ENCODE peak calls at places on chromosome 18, in six cellular contexts. C is cardiac muscle cell, D is IMR-90, X is fibroblast of lung, V is body of pancreas, O is tibial artery. K is an unnamed sample. For H3K9me3, the result is how much of the 10 kb centered on the place peaks cover.

GRCh38 chr18:57776354-57776753 is 26.8 kb downstream of the ATP8B1 start:
- DNase-seq in C (no peak), D (no peak), X (no peak), V (no peak), O (no peak), K (no peak)

GRCh38 chr18:61948196-61948800 is 55.5 kb upstream of the RNF152 start:
- DNase-seq in C (peak), D (peak), X (peak), V (no peak), O (no peak), K (no peak)

GRCh38 chr18:76722224-76723061 is 99.9 kb upstream of the ZNF236 start:
- DNase-seq in C (no peak), D (no peak), X (no peak), V (no peak), O (peak), K (no peak)

GRCh38 chr18:57728941-57729511 is 74.1 kb downstream of the ATP8B1 start:
- DNase-seq in C (no peak), D (peak), X (no peak), V (no peak), O (no peak), K (no peak)

GRCh38 chr18:22344908-22345670 is 72.6 kb downstream of the CTAGE1 start:
- DNase-seq in C (no peak), D (no peak), X (peak), V (no peak), O (no peak), K (no peak)

GRCh38 chr18:26579941-26580618 is 31.7 kb upstream of the KCTD1 start:
- DNase-seq in C (no peak), D (no peak), X (peak), V (peak), O (no peak), K (no peak)

GRCh38 chr18:61908661-61909060 is 15.9 kb upstream of the RNF152 start:
- DNase-seq in C (no peak), D (no peak), X (no peak), V (no peak), O (no peak), K (no peak)

GRCh38 chr18:77622009-77622692 is 372.5 kb downstream of the GALR1 start:
- DNase-seq in C (no peak), D (no peak), X (no peak), V (no peak), O (no peak), K (no peak)

GRCh38 chr18:46650681-46651080 is 6.3 kb downstream of the LOXHD1 start:
- DNase-seq in C (no peak), D (no peak), X (no peak), V (peak), O (peak), K (no peak)

GRCh38 chr18:45837283-45838070 is 12.0 kb downstream of the SIGLEC15 start:
- DNase-seq in C (peak), D (no peak), X (peak), V (peak), O (no peak), K (peak)

GRCh38 chr18:57241869-57242268 is 95.0 kb downstream of the BOD1L2 start:
- DNase-seq in C (no peak), D (no peak), X (no peak), V (no peak), O (no peak), K (no peak)

GRCh38 chr18:13725566-13726227 is 661 bp downstream of the FAM210A start:
- DNase-seq in C (no peak), D (peak), X (peak), V (peak), O (no peak), K (no peak)

GRCh38 chr18:48529796-48530195 is 9.0 kb upstream of the CTIF start:
- DNase-seq in C (no peak), D (peak), X (peak), V (no peak), O (no peak), K (no peak)

GRCh38 chr18:50111398-50111797 is 83.5 kb downstream of the MYO5B start:
- DNase-seq in C (no peak), D (no peak), X (no peak), V (no peak), O (no peak), K (peak)

GRCh38 chr18:77067315-77068061 is 65.1 kb downstream of the MBP start:
- DNase-seq in C (no peak), D (peak), X (peak), V (peak), O (peak), K (no peak)

GRCh38 chr18:32934201-32934600 is 161.4 kb upstream of the KLHL14 start:
- DNase-seq in C (no peak), D (no peak), X (no peak), V (no peak), O (no peak), K (no peak)

GRCh38 chr18:69401475-69402218 is 959 bp downstream of the DOK6 start:
- DNase-seq in C (peak), D (peak), X (peak), V (no peak), O (no peak), K (no peak)

GRCh38 chr18:48547456-48548403 is 8.9 kb downstream of the CTIF start:
- DNase-seq in C (no peak), D (peak), X (peak), V (no peak), O (peak), K (peak)

GRCh38 chr18:57579928-57580327 is 6.6 kb downstream of the FECH start:
- DNase-seq in C (no peak), D (no peak), X (no peak), V (no peak), O (no peak), K (no peak)

GRCh38 chr18:37546023-37546537 is 19.5 kb downstream of the CELF4 start:
- DNase-seq in C (no peak), D (no peak), X (no peak), V (no peak), O (no peak), K (no peak)

DNA sequence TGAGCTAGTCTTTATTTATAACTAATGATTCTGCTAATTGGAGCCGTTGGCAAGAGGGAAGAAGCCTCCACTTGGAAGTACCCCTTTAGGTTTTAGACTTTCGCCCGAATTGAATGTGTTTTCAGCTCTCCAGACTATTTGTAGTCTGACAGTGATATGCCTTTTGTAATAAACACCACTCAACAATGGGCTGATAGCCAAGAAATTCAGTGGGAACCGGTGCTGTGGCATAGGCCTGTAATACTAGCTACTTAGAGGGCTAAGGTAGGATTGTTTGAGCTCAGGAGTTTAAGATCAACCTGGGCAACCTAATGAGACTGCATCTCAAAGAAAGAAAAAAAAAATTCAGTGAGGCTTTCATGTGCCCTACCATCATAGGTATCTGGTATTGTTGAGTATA is 13.6 kb upstream of the ZSCAN30 start:
- DNase-seq in C (no peak), D (no peak), X (no peak), V (no peak), O (no peak), K (no peak)
- H3K9me3 ChIP-seq in C (under half), D (half or more), X (under half), V (under half), O (under half), K (under half)

DNA sequence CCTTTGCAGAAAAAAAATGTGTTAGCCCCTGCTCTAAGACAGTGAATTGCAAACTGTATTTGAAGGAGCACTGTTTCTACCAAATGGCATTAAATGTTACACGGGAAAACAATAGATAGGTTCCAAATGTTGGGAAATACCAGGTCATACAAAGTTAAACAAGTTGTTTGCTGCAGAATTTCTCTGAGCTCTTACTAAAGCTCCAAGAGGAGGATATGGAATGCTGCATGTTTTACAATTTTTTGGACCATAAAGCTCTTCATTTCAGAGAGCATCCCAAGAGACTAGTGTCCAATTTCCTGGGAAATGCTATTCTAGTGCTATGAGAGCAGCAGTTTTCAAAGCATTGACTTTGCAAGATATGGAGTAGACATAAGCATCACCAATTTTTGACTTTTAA is 155.6 kb upstream of the CCDC68 start:
- DNase-seq in C (no peak), D (no peak), X (no peak), V (no peak), O (no peak), K (no peak)
- H3K4me3 ChIP-seq in C (no peak), D (no peak), X (no peak), V (no peak), O (no peak), K (no peak)

GRCh38 chr18:72410399-72410798 is 133.7 kb downstream of the CBLN2 start:
- DNase-seq in C (no peak), D (no peak), X (peak), V (no peak), O (no peak), K (no peak)
- H3K9me3 ChIP-seq in C (under half), D (under half), X (under half), V (under half), O (under half), K (under half)

DNA sequence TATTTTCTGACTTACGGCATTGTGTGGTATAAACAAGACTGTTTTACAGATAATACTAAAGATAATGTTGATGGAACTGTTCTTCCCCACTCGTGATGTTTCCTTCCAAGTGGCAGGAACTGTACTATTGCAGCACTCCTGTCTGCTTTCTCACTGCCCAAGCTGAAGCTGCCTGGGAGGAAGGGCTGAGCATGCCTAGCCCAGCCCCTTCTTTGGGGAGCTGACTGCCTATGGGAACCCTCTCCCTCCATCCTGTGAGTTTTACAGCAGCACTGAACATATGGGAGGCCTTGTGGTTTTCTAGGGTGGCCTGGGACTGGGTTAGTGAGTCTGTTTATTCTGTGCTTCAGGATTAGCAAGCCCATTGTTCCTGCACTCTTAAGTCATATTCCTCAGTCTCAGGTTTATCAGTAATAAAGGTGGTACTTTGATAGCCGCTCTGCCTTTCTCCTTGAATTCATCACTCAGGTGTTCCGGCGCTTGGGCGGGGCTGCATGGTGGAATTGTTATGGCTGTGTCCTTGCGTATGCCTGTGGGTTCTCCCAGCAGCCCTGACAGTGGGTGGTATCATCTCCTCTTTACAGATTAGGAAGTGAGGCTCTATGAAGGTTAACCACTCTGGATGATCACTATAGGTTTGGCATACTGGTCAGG is 379.7 kb downstream of the PTPRM start:
- DNase-seq in C (peak), D (peak), X (peak), V (no peak), O (no peak), K (no peak)
- H3K4me3 ChIP-seq in C (peak), D (peak), X (peak), V (no peak), O (no peak), K (no peak)

GRCh38 chr18:58955738-58956137 is 91.1 kb downstream of the ZNF532 start:
- DNase-seq in C (no peak), D (no peak), X (no peak), V (no peak), O (no peak), K (no peak)

GRCh38 chr18:58953627-58954026 is 89.0 kb downstream of the ZNF532 start:
- DNase-seq in C (peak), D (no peak), X (no peak), V (peak), O (no peak), K (no peak)

GRCh38 chr18:58954986-58955385 is 90.3 kb downstream of the ZNF532 start:
- DNase-seq in C (no peak), D (no peak), X (no peak), V (no peak), O (no peak), K (no peak)

GRCh38 chr18:58952303-58952702 is 87.6 kb downstream of the ZNF532 start:
- DNase-seq in C (no peak), D (no peak), X (no peak), V (no peak), O (no peak), K (no peak)

DNA sequence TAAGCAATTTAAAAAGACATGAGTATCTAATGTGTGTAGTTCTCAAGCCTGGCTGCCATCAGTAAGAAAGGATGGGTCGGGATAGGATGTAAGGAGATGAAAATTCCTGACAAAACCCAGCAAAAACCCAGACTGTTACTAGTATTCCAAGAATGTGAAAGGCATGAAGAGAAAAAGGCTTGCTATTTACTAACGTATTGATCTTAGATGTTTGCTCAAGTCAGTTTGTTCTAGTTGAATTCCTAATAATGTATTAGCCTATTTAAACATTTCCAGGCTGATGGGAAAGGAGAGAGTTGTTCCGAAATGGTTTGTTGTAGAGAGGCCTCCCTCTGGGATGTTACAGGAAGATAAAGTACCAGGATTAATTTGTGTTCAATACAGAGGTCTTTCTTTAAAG is 88.2 kb downstream of the ZNF532 start:
- DNase-seq in C (no peak), D (no peak), X (peak), V (no peak), O (no peak), K (peak)
- H3K9me3 ChIP-seq in C (under half), D (under half), X (under half), V (under half), O (under half), K (under half)

GRCh38 chr18:12281861-12282260 is 26.2 kb upstream of the TUBB6 start:
- DNase-seq in C (no peak), D (no peak), X (peak), V (no peak), O (no peak), K (no peak)
- H3K4me3 ChIP-seq in C (no peak), D (no peak), X (no peak), V (no peak), O (no peak), K (no peak)

DNA sequence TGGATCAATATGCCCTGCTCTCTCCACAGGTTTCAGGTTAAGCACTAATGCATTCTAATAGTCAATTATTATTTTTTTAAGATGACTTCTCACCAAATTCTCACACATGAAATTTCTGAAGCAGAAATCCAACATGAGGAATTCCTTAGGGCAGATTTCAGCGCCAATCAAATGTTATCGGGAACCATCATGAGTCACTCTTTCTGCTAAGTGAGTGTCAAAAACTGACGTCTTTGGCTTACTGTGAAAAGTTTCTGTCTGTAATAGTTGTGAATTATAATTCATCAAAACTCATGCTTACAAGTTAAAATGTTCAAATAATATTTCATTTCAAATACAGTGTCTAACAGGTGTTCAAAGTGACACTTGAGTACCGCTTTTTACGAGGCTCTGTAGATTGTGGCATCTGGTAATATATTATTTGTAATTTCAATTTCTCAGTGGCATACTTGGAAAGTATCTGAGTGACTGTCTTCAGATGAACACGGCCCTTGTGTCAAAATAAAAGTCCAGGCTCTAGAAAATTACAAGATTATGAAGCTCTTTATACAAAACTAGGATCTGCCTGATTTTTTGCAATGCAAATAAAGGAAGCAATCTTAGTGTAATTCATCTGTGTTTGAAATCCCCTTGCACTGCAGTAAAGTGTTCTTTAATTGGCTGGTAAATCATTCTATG is 1038.7 kb downstream of the SOCS6 start:
- DNase-seq in C (no peak), D (no peak), X (no peak), V (no peak), O (no peak), K (no peak)
- H3K9me3 ChIP-seq in C (under half), D (under half), X (under half), V (under half), O (under half), K (under half)

GRCh38 chr18:25047421-25047820 is 304.5 kb downstream of the ZNF521 start:
- DNase-seq in C (no peak), D (no peak), X (no peak), V (no peak), O (no peak), K (no peak)
- H3K4me3 ChIP-seq in C (no peak), D (no peak), X (no peak), V (no peak), O (no peak), K (no peak)

DNA sequence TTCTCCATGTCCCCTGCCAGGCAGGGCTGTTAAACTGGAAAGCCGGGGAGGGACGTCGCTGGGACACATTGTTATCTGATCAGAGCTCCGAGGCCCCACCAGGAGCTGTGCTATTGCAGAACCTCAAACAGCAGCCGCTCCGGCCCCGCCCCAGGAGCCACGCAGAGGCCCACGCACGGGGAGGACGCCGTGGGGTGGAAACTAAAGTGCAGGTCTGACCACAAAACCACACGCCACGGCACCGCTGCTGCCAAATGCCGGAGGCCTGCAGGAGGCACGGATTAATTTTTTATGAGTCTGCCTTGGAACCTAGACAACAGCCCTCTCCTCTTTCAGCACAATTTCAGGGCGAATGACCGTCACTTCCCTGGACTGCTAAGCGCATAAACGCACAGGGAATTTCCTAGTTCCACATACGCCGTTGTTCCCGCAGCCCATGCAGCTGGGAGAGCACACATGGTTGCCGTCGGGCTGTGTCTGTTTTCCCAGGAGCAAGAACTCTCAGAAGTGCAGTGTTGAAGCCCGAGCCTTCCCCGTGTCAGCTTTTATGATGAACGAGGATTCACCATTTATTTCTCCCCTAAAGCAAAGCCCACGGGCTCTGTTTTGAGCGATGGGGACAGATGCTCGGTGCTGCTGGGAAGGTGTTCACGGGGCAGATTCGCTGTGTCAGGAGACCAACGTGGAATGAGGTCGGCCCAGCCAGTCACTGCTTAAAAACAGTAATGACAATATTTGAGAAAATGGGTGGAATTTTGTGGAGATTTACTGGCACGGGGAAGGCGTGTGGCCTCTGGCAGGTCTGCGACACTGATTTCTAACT is 43.7 kb downstream of the NFATC1 start:
- DNase-seq in C (no peak), D (peak), X (peak), V (no peak), O (no peak), K (no peak)
- H3K9me3 ChIP-seq in C (under half), D (under half), X (under half), V (under half), O (under half), K (under half)

DNA sequence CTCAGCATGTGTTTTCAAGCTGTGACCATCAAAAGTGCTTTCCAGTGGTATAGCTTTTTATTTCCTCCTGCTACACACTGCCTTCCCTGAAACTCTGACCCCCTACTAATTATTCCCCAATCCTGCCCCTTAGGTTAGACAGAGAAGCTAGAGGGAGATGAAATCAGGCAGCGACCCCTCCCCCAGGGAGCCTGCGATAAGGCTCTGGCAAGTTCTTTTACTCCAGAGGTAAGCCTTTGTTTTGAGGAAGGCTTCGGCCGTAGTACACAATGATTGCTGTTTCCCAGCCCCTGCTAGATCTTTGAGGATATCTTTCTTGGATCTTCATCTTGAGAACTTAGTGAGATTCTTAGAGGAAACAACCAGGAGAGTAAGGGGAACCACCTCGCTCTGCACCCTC is 33.5 kb upstream of the NOL4 start:
- DNase-seq in C (no peak), D (no peak), X (no peak), V (no peak), O (no peak), K (no peak)
- H3K4me3 ChIP-seq in C (no peak), D (no peak), X (no peak), V (no peak), O (no peak), K (no peak)

K was measured in Caco-2.